ENCODE peak calls at places on chromosomes 3 and 15, in nine cellular contexts. H is COR-L47; X is fibroblast of lung; W is effector memory CD8-positive, alpha-beta T cell; Y is NCI-H1417; O is activated CD8-positive, alpha-beta memory T cell treated with anti-CD3 and anti-CD28 coated beads for 4 hours; U is astrocyte of the hippocampus; K is GM04503; Z is GOT3. N is an unnamed sample.
A peak's percentile ranks its signal among the peaks of the same experiment; 100 is the strongest.

GRCh38 chr3:39126532-39127071 is 19.1 kb downstream of the TTC21A start:
- DNase-seq in H (no peak), K (no peak), Y (peak; percentile 53), X (peak; percentile 50), O (no peak), W (no peak), Z (no peak), U (peak; percentile 69), N (peak; percentile 56)

GRCh38 chr3:53162672-53163458 is 1.9 kb downstream of the PRKCD start:
- DNase-seq in U (no peak), O (peak; percentile 41), W (peak; percentile 78), X (no peak), K (no peak), H (no peak), Z (no peak), Y (no peak), N (peak; percentile 80)

GRCh38 chr3:29245441-29245840 is 35.4 kb upstream of the RBMS3 start:
- DNase-seq in W (no peak), O (no peak), H (no peak), U (no peak), Y (no peak), K (no peak), Z (no peak), X (no peak), N (no peak)

GRCh38 chr3:123651449-123652345 is 66.8 kb upstream of the HACD2 start:
- DNase-seq in U (no peak), H (no peak), Z (no peak), O (no peak), W (no peak), K (no peak), Y (peak; percentile 24), X (no peak), N (no peak)

GRCh38 chr3:102161362-102162006 is 273.3 kb upstream of the ZPLD1 start:
- DNase-seq in O (no peak), H (no peak), K (no peak), W (no peak), Z (no peak), X (no peak), U (no peak), Y (no peak), N (no peak)

GRCh38 chr3:97360804-97361203 is 403.8 kb upstream of the ARL6 start:
- DNase-seq in Z (no peak), H (no peak), U (no peak), O (no peak), Y (no peak), X (no peak), K (no peak), W (no peak), N (no peak)

GRCh38 chr15:67882487-67883227 is 42.8 kb upstream of the RNU6-1 start:
- DNase-seq in O (no peak), K (no peak), Z (no peak), U (no peak), X (no peak), H (no peak), Y (no peak), W (no peak), N (peak; percentile 28)

GRCh38 chr3:122890077-122890484 is 95.2 kb downstream of the SLC49A4 start:
- DNase-seq in W (no peak), U (peak; percentile 60), K (peak; percentile 31), Y (no peak), H (no peak), Z (no peak), O (no peak), X (peak; percentile 72), N (peak; percentile 50)

GRCh38 chr3:183975981-183976662 is 41.6 kb downstream of the ABCC5 start:
- DNase-seq in U (peak; percentile 50), Z (no peak), Y (no peak), W (no peak), K (no peak), O (no peak), X (peak; percentile 46), H (no peak), N (no peak)

GRCh38 chr3:67113802-67114407 is 115.8 kb downstream of the KBTBD8 start:
- DNase-seq in X (peak; percentile 68), H (peak; percentile 47), K (peak; percentile 37), Z (peak; percentile 33), U (peak; percentile 91), W (peak; percentile 73), O (peak; percentile 58), Y (peak; percentile 86), N (peak; percentile 85)

GRCh38 chr15:55151621-55152020 is 45.1 kb downstream of the RSL24D1 start:
- DNase-seq in U (no peak), K (no peak), W (no peak), O (no peak), Y (peak; percentile 6), X (no peak), H (no peak), Z (no peak), N (no peak)

GRCh38 chr3:63354160-63354559 is 76.1 kb downstream of the SYNPR start:
- DNase-seq in H (no peak), U (peak; percentile 52), K (no peak), Z (no peak), Y (peak; percentile 47), X (peak; percentile 42), W (no peak), O (no peak), N (no peak)

GRCh38 chr3:46905661-46906451 is 28.3 kb downstream of the PTH1R start:
- DNase-seq in O (no peak), H (no peak), W (no peak), Z (no peak), K (no peak), X (no peak), Y (no peak), U (no peak), N (no peak)

GRCh38 chr15:44554934-44555723 is 18.2 kb downstream of the EIF3J start:
- DNase-seq in Y (no peak), W (no peak), Z (no peak), O (no peak), U (no peak), H (no peak), K (no peak), X (no peak), N (no peak)

GRCh38 chr3:27127195-27127594 is 242.0 kb downstream of the NEK10 start:
- DNase-seq in Z (no peak), H (peak; percentile 46), O (no peak), U (no peak), Y (peak; percentile 84), X (no peak), K (no peak), W (no peak), N (no peak)

GRCh38 chr3:106058485-106058884 is 189.7 kb upstream of the CBLB start:
- DNase-seq in U (no peak), O (no peak), K (no peak), Z (no peak), Y (no peak), H (no peak), X (no peak), W (no peak), N (no peak)

GRCh38 chr3:5014431-5014830 is 35.2 kb downstream of the BHLHE40 start:
- DNase-seq in K (no peak), Z (no peak), X (peak; percentile 79), O (no peak), Y (no peak), U (peak; percentile 72), H (no peak), W (no peak), N (no peak)

N was measured in GM12865.